ENCODE peak calls at places on chromosomes 5 and 9, in seven cellular contexts. U is GM12878; S is CD8-positive, alpha-beta memory T cell; Q is BE2C; P is sigmoid colon; A is esophagus squamous epithelium; Y is effector memory CD4-positive, alpha-beta T cell. F is an unnamed sample.

GRCh38 chr9:87580941-87581438 is 83.3 kb downstream of the DAPK1 start:
- DNase-seq in U (no peak), S (no peak), Q (no peak), P (no peak), A (no peak), Y (no peak), F (no peak)

GRCh38 chr5:168713051-168713450 is 133.9 kb upstream of the PANK3 start:
- DNase-seq in U (no peak), S (no peak), Q (no peak), P (no peak), A (no peak), Y (no peak), F (no peak)

GRCh38 chr5:96718635-96719077 is 56.5 kb downstream of the CAST start:
- DNase-seq in U (no peak), S (no peak), Q (peak; percentile 26), P (no peak), A (no peak), Y (no peak), F (no peak)

GRCh38 chr5:108418172-108418571 is 36.3 kb upstream of the FBXL17 start:
- DNase-seq in U (no peak), S (no peak), Q (no peak), P (peak; percentile 56), A (no peak), Y (no peak), F (no peak)

GRCh38 chr9:7009065-7009464 is 251.3 kb downstream of the KDM4C start:
- DNase-seq in U (no peak), S (no peak), Q (no peak), P (no peak), A (no peak), Y (no peak), F (no peak)

GRCh38 chr5:652773-653350 is 40.3 kb downstream of the TPPP start:
- DNase-seq in U (no peak), S (no peak), Q (no peak), P (peak; percentile 59), A (no peak), Y (no peak), F (no peak)

GRCh38 chr5:170333161-170333909 is 35.8 kb upstream of the LCP2 start:
- DNase-seq in U (peak; percentile 79), S (peak; percentile 72), Q (no peak), P (no peak), A (no peak), Y (peak; percentile 53), F (peak; percentile 2)

GRCh38 chr9:129316281-129317030 is 138.4 kb upstream of the IER5L start:
- DNase-seq in U (no peak), S (no peak), Q (no peak), P (peak; percentile 61), A (no peak), Y (no peak), F (peak; percentile 19)

GRCh38 chr9:113454914-113455761 is 8.4 kb upstream of the RGS3 start:
- DNase-seq in U (no peak), S (no peak), Q (peak; percentile 48), P (peak; percentile 74), A (no peak), Y (no peak), F (peak; percentile 82)

GRCh38 chr9:105818903-105819302 is 124.6 kb downstream of the TMEM38B start:
- DNase-seq in U (no peak), S (no peak), Q (no peak), P (no peak), A (no peak), Y (no peak), F (no peak)

GRCh38 chr5:56640763-56641406 is 174.5 kb upstream of the MAP3K1 start:
- DNase-seq in U (no peak), S (no peak), Q (no peak), P (peak; percentile 69), A (no peak), Y (no peak), F (no peak)

GRCh38 chr5:176716320-176716719 is 69.0 kb downstream of the TSPAN17 start:
- DNase-seq in U (no peak), S (no peak), Q (peak; percentile 75), P (no peak), A (no peak), Y (no peak), F (no peak)

GRCh38 chr5:42840279-42840678 is 28.6 kb upstream of the SELENOP start:
- DNase-seq in U (no peak), S (no peak), Q (no peak), P (peak; percentile 81), A (no peak), Y (no peak), F (no peak)

GRCh38 chr5:167919268-167919560 is 372.2 kb upstream of the WWC1 start:
- DNase-seq in U (no peak), S (no peak), Q (no peak), P (no peak), A (no peak), Y (no peak), F (no peak)

GRCh38 chr5:170347022-170347421 is 42.1 kb downstream of the KCNMB1 start:
- DNase-seq in U (no peak), S (no peak), Q (no peak), P (peak; percentile 54), A (no peak), Y (no peak), F (no peak)

GRCh38 chr5:120624021-120624563 is 160.0 kb downstream of the PRR16 start:
- DNase-seq in U (no peak), S (no peak), Q (no peak), P (no peak), A (no peak), Y (no peak), F (no peak)

GRCh38 chr5:15598294-15598902 is 98.4 kb downstream of the FBXL7 start:
- DNase-seq in U (no peak), S (no peak), Q (peak; percentile 62), P (no peak), A (no peak), Y (no peak), F (peak; percentile 40)

GRCh38 chr9:137306546-137307254 is 4.6 kb upstream of the NRARP start:
- DNase-seq in U (no peak), S (no peak), Q (peak; percentile 9), P (no peak), A (no peak), Y (no peak), F (no peak)

GRCh38 chr9:82680179-82680935 is 382.6 kb downstream of the RASEF start:
- DNase-seq in U (no peak), S (no peak), Q (peak; percentile 73), P (no peak), A (no peak), Y (no peak), F (no peak)

GRCh38 chr5:168780888-168781287 is 201.7 kb upstream of the PANK3 start:
- DNase-seq in U (no peak), S (no peak), Q (no peak), P (no peak), A (no peak), Y (no peak), F (no peak)

GRCh38 chr5:143515829-143516228 is 112.3 kb upstream of the NR3C1 start:
- DNase-seq in U (no peak), S (no peak), Q (no peak), P (no peak), A (no peak), Y (no peak), F (no peak)

GRCh38 chr9:35757527-35758275 is 3.6 kb upstream of the MSMP start:
- DNase-seq in U (no peak), S (no peak), Q (no peak), P (no peak), A (no peak), Y (no peak), F (no peak)

GRCh38 chr5:14032944-14033343 is 88.5 kb upstream of the DNAH5 start:
- DNase-seq in U (no peak), S (no peak), Q (no peak), P (no peak), A (no peak), Y (no peak), F (no peak)

GRCh38 chr9:91308144-91308543 is 53.6 kb downstream of the AUH start:
- DNase-seq in U (no peak), S (no peak), Q (no peak), P (no peak), A (no peak), Y (no peak), F (no peak)

GRCh38 chr9:138042146-138042545 is 164.6 kb downstream of the CACNA1B start:
- DNase-seq in U (no peak), S (no peak), Q (no peak), P (peak; percentile 30), A (no peak), Y (no peak), F (no peak)

GRCh38 chr9:87217056-87217455 is 269.8 kb upstream of the GAS1 start:
- DNase-seq in U (no peak), S (no peak), Q (no peak), P (no peak), A (no peak), Y (no peak), F (no peak)

GRCh38 chr5:179732918-179733763 is 519 bp downstream of the MAML1 start:
- DNase-seq in U (no peak), S (no peak), Q (peak; percentile 39), P (peak; percentile 71), A (no peak), Y (peak; percentile 0), F (peak; percentile 55)

DNA sequence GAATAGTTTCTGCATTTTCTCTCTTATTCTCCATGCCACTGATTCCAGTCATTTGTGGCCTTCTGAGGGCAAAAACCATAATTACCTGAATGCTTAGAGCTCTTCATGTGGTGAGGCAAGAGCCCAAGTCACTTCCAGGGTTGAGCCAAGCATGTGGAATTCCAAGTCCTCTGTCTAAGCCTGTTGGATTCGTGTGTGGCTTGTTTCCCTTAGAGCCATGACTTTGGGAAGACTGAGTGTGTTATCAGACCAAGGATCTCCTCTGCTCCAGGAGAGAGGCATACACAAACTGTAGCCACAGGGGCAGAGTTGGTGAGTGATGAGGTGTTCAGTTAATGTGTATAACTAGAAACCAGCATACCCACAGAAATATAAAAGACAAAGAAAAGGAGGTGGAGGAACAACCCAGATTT is 27.1 kb downstream of the SLC22A5 start:
- DNase-seq in U (no peak), S (no peak), Q (no peak), P (no peak), A (no peak), Y (no peak), F (no peak)
- H3K4me3 ChIP-seq in U (no peak overlapping the region), S (no peak overlapping the region), Q (no peak overlapping the region), P (no peak overlapping the region), A (no peak overlapping the region), Y (no peak overlapping the region), F (no peak overlapping the region)

DNA sequence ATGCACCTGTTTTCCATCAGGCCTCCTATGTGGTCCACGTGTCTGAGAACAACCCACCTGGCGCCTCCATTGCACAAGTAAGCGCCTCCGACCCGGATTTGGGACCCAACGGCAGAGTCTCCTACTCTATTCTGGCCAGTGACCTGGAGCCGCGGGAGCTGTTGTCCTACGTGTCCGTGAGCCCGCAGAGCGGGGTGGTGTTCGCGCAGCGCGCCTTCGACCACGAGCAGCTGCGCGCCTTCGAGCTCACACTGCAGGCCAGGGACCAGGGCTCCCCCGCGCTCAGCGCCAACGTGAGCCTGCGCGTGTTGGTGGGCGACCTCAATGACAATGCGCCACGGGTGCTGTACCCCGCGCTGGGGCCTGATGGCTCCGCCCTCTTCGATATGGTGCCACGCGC is 1.7 kb downstream of the PCDHGB1 start:
- DNase-seq in U (no peak), S (no peak), Q (no peak), P (no peak), A (no peak), Y (no peak), F (no peak)
- H3K9me3 ChIP-seq in U (no peaks in the 10 kb centered on the region), S (no peaks in the 10 kb centered on the region), Q (peaks cover 9% of the 10 kb centered on the region), P (peaks cover 72% of the 10 kb centered on the region), A (no peaks in the 10 kb centered on the region), Y (no peaks in the 10 kb centered on the region), F (no peaks in the 10 kb centered on the region)

GRCh38 chr9:75830303-75830702 is 60.2 kb upstream of the PCSK5 start:
- DNase-seq in U (no peak), S (no peak), Q (no peak), P (no peak), A (no peak), Y (no peak), F (no peak)
- H3K27me3 ChIP-seq in U (no peaks in the 10 kb centered on the region), S (no peaks in the 10 kb centered on the region), Q (no peaks in the 10 kb centered on the region), P (no peaks in the 10 kb centered on the region), A (no peaks in the 10 kb centered on the region), Y (no peaks in the 10 kb centered on the region), F (no peaks in the 10 kb centered on the region)

GRCh38 chr5:150612905-150613670 is 27.4 kb upstream of the SYNPO start:
- DNase-seq in U (no peak), S (no peak), Q (no peak), P (no peak), A (no peak), Y (no peak), F (no peak)
- H3K4me3 ChIP-seq in U (no peak overlapping the region), S (no peak overlapping the region), Q (no peak overlapping the region), P (no peak overlapping the region), A (no peak overlapping the region), Y (no peak overlapping the region), F (no peak overlapping the region)